ENCODE peak calls at places on chromosomes 7 and 10, in nine cellular contexts. One of them, this sample, is unnamed.

GRCh38 chr10:70664702-70665195 is 7.6 kb upstream of the ADAMTS14 start:
- DNase-seq in omental fat pad: no peak
- DNase-seq in breast epithelium: no peak
- DNase-seq in coronary artery: no peak
- DNase-seq in A549: no peak
- DNase-seq in choroid plexus epithelial cell: peak; percentile 98
- DNase-seq in AG09319: peak; percentile 92
- DNase-seq in AG10803: peak; percentile 99
- DNase-seq in progenitor cell of endocrine pancreas: no peak
- DNase-seq in this sample: peak; percentile 98

GRCh38 chr7:31633894-31634494 is 53.0 kb upstream of the PPP1R17 start:
- DNase-seq in omental fat pad: no peak
- DNase-seq in breast epithelium: peak; percentile 54
- DNase-seq in coronary artery: no peak
- DNase-seq in A549: peak; percentile 69
- DNase-seq in choroid plexus epithelial cell: peak; percentile 59
- DNase-seq in AG09319: no peak
- DNase-seq in AG10803: peak; percentile 44
- DNase-seq in progenitor cell of endocrine pancreas: peak; percentile 41
- DNase-seq in this sample: no peak

GRCh38 chr7:11228515-11228914 is 254.8 kb downstream of the PHF14 start:
- DNase-seq in omental fat pad: peak; percentile 68
- DNase-seq in breast epithelium: no peak
- DNase-seq in coronary artery: no peak
- DNase-seq in A549: no peak
- DNase-seq in choroid plexus epithelial cell: peak; percentile 85
- DNase-seq in AG09319: no peak
- DNase-seq in AG10803: peak; percentile 40
- DNase-seq in progenitor cell of endocrine pancreas: no peak
- DNase-seq in this sample: no peak

GRCh38 chr10:119871881-119872609 is 598 bp downstream of the MCMBP start:
- DNase-seq in omental fat pad: no peak
- DNase-seq in breast epithelium: no peak
- DNase-seq in coronary artery: no peak
- DNase-seq in A549: peak; percentile 19
- DNase-seq in choroid plexus epithelial cell: peak; percentile 48
- DNase-seq in AG09319: no peak
- DNase-seq in AG10803: peak; percentile 35
- DNase-seq in progenitor cell of endocrine pancreas: peak; percentile 56
- DNase-seq in this sample: peak; percentile 80

GRCh38 chr10:131021967-131022366 is 289.6 kb downstream of the TCERG1L start:
- DNase-seq in omental fat pad: no peak
- DNase-seq in breast epithelium: no peak
- DNase-seq in coronary artery: no peak
- DNase-seq in A549: no peak
- DNase-seq in choroid plexus epithelial cell: no peak
- DNase-seq in AG09319: no peak
- DNase-seq in AG10803: no peak
- DNase-seq in progenitor cell of endocrine pancreas: no peak
- DNase-seq in this sample: no peak

GRCh38 chr7:25009271-25009670 is 29.3 kb upstream of the OSBPL3 start:
- DNase-seq in omental fat pad: no peak
- DNase-seq in breast epithelium: no peak
- DNase-seq in coronary artery: no peak
- DNase-seq in A549: peak; percentile 36
- DNase-seq in choroid plexus epithelial cell: peak; percentile 94
- DNase-seq in AG09319: peak; percentile 79
- DNase-seq in AG10803: peak; percentile 97
- DNase-seq in progenitor cell of endocrine pancreas: no peak
- DNase-seq in this sample: peak; percentile 49

GRCh38 chr7:70589010-70589409 is 542.9 kb upstream of the GALNT17 start:
- DNase-seq in omental fat pad: no peak
- DNase-seq in breast epithelium: no peak
- DNase-seq in coronary artery: no peak
- DNase-seq in A549: no peak
- DNase-seq in choroid plexus epithelial cell: no peak
- DNase-seq in AG09319: no peak
- DNase-seq in AG10803: no peak
- DNase-seq in progenitor cell of endocrine pancreas: no peak
- DNase-seq in this sample: no peak

GRCh38 chr7:111855161-111855841 is 293.0 kb upstream of the IMMP2L start:
- DNase-seq in omental fat pad: no peak
- DNase-seq in breast epithelium: no peak
- DNase-seq in coronary artery: no peak
- DNase-seq in A549: peak; percentile 58
- DNase-seq in choroid plexus epithelial cell: peak; percentile 92
- DNase-seq in AG09319: peak; percentile 47
- DNase-seq in AG10803: peak; percentile 76
- DNase-seq in progenitor cell of endocrine pancreas: no peak
- DNase-seq in this sample: peak; percentile 72

GRCh38 chr7:118148930-118149329 is 35.0 kb upstream of the LSM8 start:
- DNase-seq in omental fat pad: no peak
- DNase-seq in breast epithelium: no peak
- DNase-seq in coronary artery: no peak
- DNase-seq in A549: no peak
- DNase-seq in choroid plexus epithelial cell: peak; percentile 34
- DNase-seq in AG09319: no peak
- DNase-seq in AG10803: peak; percentile 24
- DNase-seq in progenitor cell of endocrine pancreas: no peak
- DNase-seq in this sample: no peak

GRCh38 chr10:49388161-49388560 is 7.7 kb downstream of the DRGX start:
- DNase-seq in omental fat pad: no peak
- DNase-seq in breast epithelium: no peak
- DNase-seq in coronary artery: peak; percentile 33
- DNase-seq in A549: no peak
- DNase-seq in choroid plexus epithelial cell: no peak
- DNase-seq in AG09319: no peak
- DNase-seq in AG10803: no peak
- DNase-seq in progenitor cell of endocrine pancreas: no peak
- DNase-seq in this sample: no peak

GRCh38 chr7:137878333-137878961 is 31.7 kb upstream of the DGKI start:
- DNase-seq in omental fat pad: no peak
- DNase-seq in breast epithelium: no peak
- DNase-seq in coronary artery: no peak
- DNase-seq in A549: no peak
- DNase-seq in choroid plexus epithelial cell: peak; percentile 51
- DNase-seq in AG09319: no peak
- DNase-seq in AG10803: peak; percentile 54
- DNase-seq in progenitor cell of endocrine pancreas: no peak
- DNase-seq in this sample: no peak

GRCh38 chr7:159004411-159004810 is 140.3 kb downstream of the VIPR2 start:
- DNase-seq in omental fat pad: no peak
- DNase-seq in breast epithelium: no peak
- DNase-seq in coronary artery: no peak
- DNase-seq in A549: no peak
- DNase-seq in choroid plexus epithelial cell: no peak
- DNase-seq in AG09319: no peak
- DNase-seq in AG10803: no peak
- DNase-seq in progenitor cell of endocrine pancreas: no peak
- DNase-seq in this sample: no peak

GRCh38 chr7:46485481-46486065 is 564.5 kb upstream of the IGFBP3 start:
- DNase-seq in omental fat pad: no peak
- DNase-seq in breast epithelium: no peak
- DNase-seq in coronary artery: no peak
- DNase-seq in A549: peak; percentile 21
- DNase-seq in choroid plexus epithelial cell: peak; percentile 58
- DNase-seq in AG09319: no peak
- DNase-seq in AG10803: peak; percentile 56
- DNase-seq in progenitor cell of endocrine pancreas: no peak
- DNase-seq in this sample: peak; percentile 57

GRCh38 chr7:27088002-27088931 is 7.5 kb downstream of the HOXA1 start:
- DNase-seq in omental fat pad: no peak
- DNase-seq in breast epithelium: no peak
- DNase-seq in coronary artery: no peak
- DNase-seq in A549: no peak
- DNase-seq in choroid plexus epithelial cell: no peak
- DNase-seq in AG09319: no peak
- DNase-seq in AG10803: no peak
- DNase-seq in progenitor cell of endocrine pancreas: no peak
- DNase-seq in this sample: no peak

GRCh38 chr7:85682819-85683218 is 496.0 kb upstream of the SEMA3D start:
- DNase-seq in omental fat pad: no peak
- DNase-seq in breast epithelium: no peak
- DNase-seq in coronary artery: no peak
- DNase-seq in A549: no peak
- DNase-seq in choroid plexus epithelial cell: peak; percentile 54
- DNase-seq in AG09319: no peak
- DNase-seq in AG10803: peak; percentile 57
- DNase-seq in progenitor cell of endocrine pancreas: no peak
- DNase-seq in this sample: no peak

GRCh38 chr10:90087197-90088007 is 386.0 kb downstream of the KIF20B start:
- DNase-seq in omental fat pad: no peak
- DNase-seq in breast epithelium: no peak
- DNase-seq in coronary artery: no peak
- DNase-seq in A549: peak; percentile 14
- DNase-seq in choroid plexus epithelial cell: peak; percentile 57
- DNase-seq in AG09319: no peak
- DNase-seq in AG10803: no peak
- DNase-seq in progenitor cell of endocrine pancreas: no peak
- DNase-seq in this sample: no peak

GRCh38 chr7:28848906-28849305 is 109.2 kb downstream of the TRIL start:
- DNase-seq in omental fat pad: no peak
- DNase-seq in breast epithelium: no peak
- DNase-seq in coronary artery: no peak
- DNase-seq in A549: no peak
- DNase-seq in choroid plexus epithelial cell: no peak
- DNase-seq in AG09319: no peak
- DNase-seq in AG10803: no peak
- DNase-seq in progenitor cell of endocrine pancreas: no peak
- DNase-seq in this sample: no peak

GRCh38 chr7:130994378-130995115 is 260.5 kb upstream of the KLF14 start:
- DNase-seq in omental fat pad: no peak
- DNase-seq in breast epithelium: peak; percentile 75
- DNase-seq in coronary artery: no peak
- DNase-seq in A549: no peak
- DNase-seq in choroid plexus epithelial cell: peak; percentile 28
- DNase-seq in AG09319: no peak
- DNase-seq in AG10803: no peak
- DNase-seq in progenitor cell of endocrine pancreas: no peak
- DNase-seq in this sample: peak; percentile 39

GRCh38 chr7:130995252-130996081 is 261.5 kb upstream of the KLF14 start:
- DNase-seq in omental fat pad: no peak
- DNase-seq in breast epithelium: no peak
- DNase-seq in coronary artery: no peak
- DNase-seq in A549: no peak
- DNase-seq in choroid plexus epithelial cell: peak; percentile 43
- DNase-seq in AG09319: no peak
- DNase-seq in AG10803: no peak
- DNase-seq in progenitor cell of endocrine pancreas: no peak
- DNase-seq in this sample: no peak

GRCh38 chr7:130996841-130997231 is 262.8 kb upstream of the KLF14 start:
- DNase-seq in omental fat pad: no peak
- DNase-seq in breast epithelium: peak; percentile 57
- DNase-seq in coronary artery: no peak
- DNase-seq in A549: peak; percentile 69
- DNase-seq in choroid plexus epithelial cell: peak; percentile 57
- DNase-seq in AG09319: no peak
- DNase-seq in AG10803: no peak
- DNase-seq in progenitor cell of endocrine pancreas: no peak
- DNase-seq in this sample: no peak

GRCh38 chr7:130993671-130994365 is 259.8 kb upstream of the KLF14 start:
- DNase-seq in omental fat pad: no peak
- DNase-seq in breast epithelium: no peak
- DNase-seq in coronary artery: no peak
- DNase-seq in A549: no peak
- DNase-seq in choroid plexus epithelial cell: no peak
- DNase-seq in AG09319: no peak
- DNase-seq in AG10803: no peak
- DNase-seq in progenitor cell of endocrine pancreas: no peak
- DNase-seq in this sample: no peak

GRCh38 chr7:130996205-130996840 is 262.3 kb upstream of the KLF14 start:
- DNase-seq in omental fat pad: no peak
- DNase-seq in breast epithelium: no peak
- DNase-seq in coronary artery: no peak
- DNase-seq in A549: no peak
- DNase-seq in choroid plexus epithelial cell: no peak
- DNase-seq in AG09319: no peak
- DNase-seq in AG10803: peak; percentile 58
- DNase-seq in progenitor cell of endocrine pancreas: no peak
- DNase-seq in this sample: no peak
- TF ChIP-seq CTCF in omental fat pad: no peak
- TF ChIP-seq CTCF in breast epithelium: no peak
- TF ChIP-seq CTCF in coronary artery: no peak
- TF ChIP-seq CTCF in A549: no peak
- TF ChIP-seq CTCF in choroid plexus epithelial cell: no peak
- TF ChIP-seq CTCF in AG09319: peak; percentile 10
- TF ChIP-seq CTCF in AG10803: peak; percentile 21
- TF ChIP-seq CTCF in progenitor cell of endocrine pancreas: no peak
- TF ChIP-seq CTCF in this sample: no peak

GRCh38 chr7:101277155-101277554 is 32.3 kb upstream of the FIS1 start:
- DNase-seq in omental fat pad: no peak
- DNase-seq in breast epithelium: no peak
- DNase-seq in coronary artery: no peak
- DNase-seq in A549: no peak
- DNase-seq in choroid plexus epithelial cell: no peak
- DNase-seq in AG09319: no peak
- DNase-seq in AG10803: no peak
- DNase-seq in progenitor cell of endocrine pancreas: no peak
- DNase-seq in this sample: no peak
- TF ChIP-seq CTCF in omental fat pad: no peak
- TF ChIP-seq CTCF in breast epithelium: no peak
- TF ChIP-seq CTCF in coronary artery: no peak
- TF ChIP-seq CTCF in A549: no peak
- TF ChIP-seq CTCF in choroid plexus epithelial cell: no peak
- TF ChIP-seq CTCF in AG09319: no peak
- TF ChIP-seq CTCF in AG10803: no peak
- TF ChIP-seq CTCF in progenitor cell of endocrine pancreas: no peak
- TF ChIP-seq CTCF in this sample: no peak

GRCh38 chr7:40763319-40764287 is 628.8 kb downstream of the SUGCT start:
- DNase-seq in omental fat pad: no peak
- DNase-seq in breast epithelium: no peak
- DNase-seq in coronary artery: no peak
- DNase-seq in A549: no peak
- DNase-seq in choroid plexus epithelial cell: peak; percentile 66
- DNase-seq in AG09319: peak; percentile 86
- DNase-seq in AG10803: peak; percentile 91
- DNase-seq in progenitor cell of endocrine pancreas: no peak
- DNase-seq in this sample: peak; percentile 39
- TF ChIP-seq CTCF in omental fat pad: no peak
- TF ChIP-seq CTCF in breast epithelium: no peak
- TF ChIP-seq CTCF in coronary artery: no peak
- TF ChIP-seq CTCF in A549: no peak
- TF ChIP-seq CTCF in choroid plexus epithelial cell: peak; percentile 57
- TF ChIP-seq CTCF in AG09319: peak; percentile 63
- TF ChIP-seq CTCF in AG10803: peak; percentile 60
- TF ChIP-seq CTCF in progenitor cell of endocrine pancreas: peak; percentile 7
- TF ChIP-seq CTCF in this sample: peak; percentile 59

DNA sequence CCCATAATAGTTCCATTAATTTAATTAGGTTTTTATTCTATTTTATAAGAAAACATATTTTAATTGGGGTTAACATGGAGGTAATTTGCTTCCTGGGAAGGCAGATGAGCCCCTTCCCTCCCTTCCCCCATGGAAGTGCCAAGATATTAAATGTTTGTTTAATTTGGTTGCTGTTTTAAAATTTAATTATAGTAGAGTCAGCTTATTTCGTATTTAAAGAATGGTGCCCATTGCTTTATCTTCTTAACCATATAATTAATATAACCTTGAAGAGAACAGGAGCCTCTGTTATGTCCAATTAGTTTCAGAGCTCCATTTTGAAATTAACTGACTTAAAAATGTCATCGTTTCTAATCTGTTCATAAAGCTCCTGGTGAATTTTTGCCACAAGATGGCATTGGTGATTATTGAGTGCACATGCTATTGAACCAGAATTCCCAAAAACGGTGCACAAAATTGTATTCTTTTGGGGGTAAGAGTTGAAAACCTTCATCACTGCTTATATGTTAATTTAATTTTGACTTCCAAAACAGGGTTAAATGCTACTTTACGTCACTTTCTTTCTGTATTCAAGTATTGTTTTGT is 26.0 kb downstream of the KLHDC10 start:
- DNase-seq in omental fat pad: no peak
- DNase-seq in breast epithelium: no peak
- DNase-seq in coronary artery: no peak
- DNase-seq in A549: no peak
- DNase-seq in choroid plexus epithelial cell: peak; percentile 46
- DNase-seq in AG09319: no peak
- DNase-seq in AG10803: peak; percentile 13
- DNase-seq in progenitor cell of endocrine pancreas: no peak
- DNase-seq in this sample: peak; percentile 42
- TF ChIP-seq CTCF in omental fat pad: no peak
- TF ChIP-seq CTCF in breast epithelium: no peak
- TF ChIP-seq CTCF in coronary artery: no peak
- TF ChIP-seq CTCF in A549: peak; percentile 39
- TF ChIP-seq CTCF in choroid plexus epithelial cell: peak; percentile 52
- TF ChIP-seq CTCF in AG09319: peak; percentile 7
- TF ChIP-seq CTCF in AG10803: peak; percentile 47
- TF ChIP-seq CTCF in progenitor cell of endocrine pancreas: no peak
- TF ChIP-seq CTCF in this sample: peak; percentile 55

This sample was measured in osteoblast.